ENCODE peak calls at places on chromosomes 7 and 10, in four cellular contexts. One of them, this sample, is unnamed.

GRCh38 chr7:28608766-28609165 is 196.4 kb downstream of the CREB5 start:
- DNase-seq in stimulated activated CD8-positive, alpha-beta memory T cell treated with anti-CD3 and anti-CD28 coated beads, Interleukin-7, amount 100 ng/mL, for 4 hours: no peak
- DNase-seq in NCI-H1092 treated with DMSO at 0.1 percent for 48 hours: no peak
- DNase-seq in lower leg skin: no peak
- DNase-seq in this sample: no peak

GRCh38 chr7:5177060-5177459 is 13.0 kb upstream of the WIPI2 start:
- DNase-seq in lower leg skin: no peak
- DNase-seq in NCI-H1092 treated with DMSO at 0.1 percent for 48 hours: peak
- DNase-seq in stimulated activated CD8-positive, alpha-beta memory T cell treated with anti-CD3 and anti-CD28 coated beads, Interleukin-7, amount 100 ng/mL, for 4 hours: no peak
- DNase-seq in this sample: no peak

GRCh38 chr10:127041561-127041960 is 136.3 kb downstream of the DOCK1 start:
- DNase-seq in stimulated activated CD8-positive, alpha-beta memory T cell treated with anti-CD3 and anti-CD28 coated beads, Interleukin-7, amount 100 ng/mL, for 4 hours: no peak
- DNase-seq in NCI-H1092 treated with DMSO at 0.1 percent for 48 hours: no peak
- DNase-seq in lower leg skin: peak
- DNase-seq in this sample: no peak

GRCh38 chr7:11319491-11320274 is 346.0 kb downstream of the PHF14 start:
- DNase-seq in NCI-H1092 treated with DMSO at 0.1 percent for 48 hours: no peak
- DNase-seq in lower leg skin: no peak
- DNase-seq in stimulated activated CD8-positive, alpha-beta memory T cell treated with anti-CD3 and anti-CD28 coated beads, Interleukin-7, amount 100 ng/mL, for 4 hours: no peak
- DNase-seq in this sample: no peak

GRCh38 chr10:121988361-121989324 is at the start of gene TACC2:
- DNase-seq in stimulated activated CD8-positive, alpha-beta memory T cell treated with anti-CD3 and anti-CD28 coated beads, Interleukin-7, amount 100 ng/mL, for 4 hours: no peak
- DNase-seq in lower leg skin: no peak
- DNase-seq in NCI-H1092 treated with DMSO at 0.1 percent for 48 hours: no peak
- DNase-seq in this sample: no peak

GRCh38 chr7:30348083-30348560 is 63.7 kb downstream of the ZNRF2 start:
- DNase-seq in stimulated activated CD8-positive, alpha-beta memory T cell treated with anti-CD3 and anti-CD28 coated beads, Interleukin-7, amount 100 ng/mL, for 4 hours: peak
- DNase-seq in lower leg skin: no peak
- DNase-seq in NCI-H1092 treated with DMSO at 0.1 percent for 48 hours: no peak
- DNase-seq in this sample: no peak

GRCh38 chr7:1531979-1532455 is 1.5 kb downstream of the MAFK start:
- DNase-seq in NCI-H1092 treated with DMSO at 0.1 percent for 48 hours: no peak
- DNase-seq in lower leg skin: peak
- DNase-seq in stimulated activated CD8-positive, alpha-beta memory T cell treated with anti-CD3 and anti-CD28 coated beads, Interleukin-7, amount 100 ng/mL, for 4 hours: no peak
- DNase-seq in this sample: no peak

GRCh38 chr10:16788125-16788524 is 29.1 kb downstream of the RSU1 start:
- DNase-seq in stimulated activated CD8-positive, alpha-beta memory T cell treated with anti-CD3 and anti-CD28 coated beads, Interleukin-7, amount 100 ng/mL, for 4 hours: no peak
- DNase-seq in NCI-H1092 treated with DMSO at 0.1 percent for 48 hours: no peak
- DNase-seq in lower leg skin: no peak
- DNase-seq in this sample: no peak

GRCh38 chr10:112689327-112689726 is 242.3 kb downstream of the VTI1A start:
- DNase-seq in NCI-H1092 treated with DMSO at 0.1 percent for 48 hours: no peak
- DNase-seq in stimulated activated CD8-positive, alpha-beta memory T cell treated with anti-CD3 and anti-CD28 coated beads, Interleukin-7, amount 100 ng/mL, for 4 hours: no peak
- DNase-seq in lower leg skin: no peak
- DNase-seq in this sample: no peak

GRCh38 chr10:128817636-128818035 is 649.4 kb upstream of the MGMT start:
- DNase-seq in NCI-H1092 treated with DMSO at 0.1 percent for 48 hours: no peak
- DNase-seq in stimulated activated CD8-positive, alpha-beta memory T cell treated with anti-CD3 and anti-CD28 coated beads, Interleukin-7, amount 100 ng/mL, for 4 hours: no peak
- DNase-seq in lower leg skin: no peak
- DNase-seq in this sample: no peak

GRCh38 chr10:32958992-32959703 is 1.1 kb upstream of the ITGB1 start:
- DNase-seq in lower leg skin: no peak
- DNase-seq in stimulated activated CD8-positive, alpha-beta memory T cell treated with anti-CD3 and anti-CD28 coated beads, Interleukin-7, amount 100 ng/mL, for 4 hours: no peak
- DNase-seq in NCI-H1092 treated with DMSO at 0.1 percent for 48 hours: peak
- DNase-seq in this sample: no peak

GRCh38 chr10:102504976-102505300 is 1.2 kb downstream of the SUFU start:
- DNase-seq in stimulated activated CD8-positive, alpha-beta memory T cell treated with anti-CD3 and anti-CD28 coated beads, Interleukin-7, amount 100 ng/mL, for 4 hours: no peak
- DNase-seq in lower leg skin: no peak
- DNase-seq in NCI-H1092 treated with DMSO at 0.1 percent for 48 hours: no peak
- DNase-seq in this sample: no peak

GRCh38 chr10:34378297-34378696 is 436.8 kb downstream of the PARD3 start:
- DNase-seq in stimulated activated CD8-positive, alpha-beta memory T cell treated with anti-CD3 and anti-CD28 coated beads, Interleukin-7, amount 100 ng/mL, for 4 hours: no peak
- DNase-seq in NCI-H1092 treated with DMSO at 0.1 percent for 48 hours: no peak
- DNase-seq in lower leg skin: no peak
- DNase-seq in this sample: no peak

GRCh38 chr7:90111-91063 is 102.0 kb upstream of the FAM20C start:
- DNase-seq in stimulated activated CD8-positive, alpha-beta memory T cell treated with anti-CD3 and anti-CD28 coated beads, Interleukin-7, amount 100 ng/mL, for 4 hours: no peak
- DNase-seq in lower leg skin: no peak
- DNase-seq in NCI-H1092 treated with DMSO at 0.1 percent for 48 hours: no peak
- DNase-seq in this sample: no peak

GRCh38 chr10:88113232-88113631 is 249.8 kb downstream of the PTEN start:
- DNase-seq in NCI-H1092 treated with DMSO at 0.1 percent for 48 hours: no peak
- DNase-seq in lower leg skin: no peak
- DNase-seq in stimulated activated CD8-positive, alpha-beta memory T cell treated with anti-CD3 and anti-CD28 coated beads, Interleukin-7, amount 100 ng/mL, for 4 hours: no peak
- DNase-seq in this sample: no peak

GRCh38 chr10:17025444-17026295 is 103.9 kb downstream of the CUBN start:
- DNase-seq in NCI-H1092 treated with DMSO at 0.1 percent for 48 hours: no peak
- DNase-seq in stimulated activated CD8-positive, alpha-beta memory T cell treated with anti-CD3 and anti-CD28 coated beads, Interleukin-7, amount 100 ng/mL, for 4 hours: peak
- DNase-seq in lower leg skin: no peak
- DNase-seq in this sample: no peak

GRCh38 chr7:117248810-117249209 is 74.0 kb downstream of the WNT2 start:
- DNase-seq in NCI-H1092 treated with DMSO at 0.1 percent for 48 hours: no peak
- DNase-seq in lower leg skin: no peak
- DNase-seq in stimulated activated CD8-positive, alpha-beta memory T cell treated with anti-CD3 and anti-CD28 coated beads, Interleukin-7, amount 100 ng/mL, for 4 hours: no peak
- DNase-seq in this sample: peak

GRCh38 chr7:128810997-128811396 is 19.2 kb upstream of the FLNC start:
- DNase-seq in lower leg skin: no peak
- DNase-seq in stimulated activated CD8-positive, alpha-beta memory T cell treated with anti-CD3 and anti-CD28 coated beads, Interleukin-7, amount 100 ng/mL, for 4 hours: no peak
- DNase-seq in NCI-H1092 treated with DMSO at 0.1 percent for 48 hours: no peak
- DNase-seq in this sample: no peak

GRCh38 chr7:49703876-49704275 is 69.6 kb upstream of the VWC2 start:
- DNase-seq in stimulated activated CD8-positive, alpha-beta memory T cell treated with anti-CD3 and anti-CD28 coated beads, Interleukin-7, amount 100 ng/mL, for 4 hours: no peak
- DNase-seq in NCI-H1092 treated with DMSO at 0.1 percent for 48 hours: no peak
- DNase-seq in lower leg skin: no peak
- DNase-seq in this sample: no peak

GRCh38 chr7:139741813-139742344 is 35.9 kb downstream of the HIPK2 start:
- DNase-seq in stimulated activated CD8-positive, alpha-beta memory T cell treated with anti-CD3 and anti-CD28 coated beads, Interleukin-7, amount 100 ng/mL, for 4 hours: no peak
- DNase-seq in NCI-H1092 treated with DMSO at 0.1 percent for 48 hours: no peak
- DNase-seq in lower leg skin: no peak
- DNase-seq in this sample: no peak

GRCh38 chr10:103872137-103872933 is 17.0 kb upstream of the SH3PXD2A start:
- DNase-seq in stimulated activated CD8-positive, alpha-beta memory T cell treated with anti-CD3 and anti-CD28 coated beads, Interleukin-7, amount 100 ng/mL, for 4 hours: no peak
- DNase-seq in lower leg skin: peak
- DNase-seq in NCI-H1092 treated with DMSO at 0.1 percent for 48 hours: no peak
- DNase-seq in this sample: no peak

GRCh38 chr10:125148576-125148975 is 11.8 kb downstream of the CTBP2 start:
- DNase-seq in lower leg skin: no peak
- DNase-seq in NCI-H1092 treated with DMSO at 0.1 percent for 48 hours: no peak
- DNase-seq in stimulated activated CD8-positive, alpha-beta memory T cell treated with anti-CD3 and anti-CD28 coated beads, Interleukin-7, amount 100 ng/mL, for 4 hours: no peak
- DNase-seq in this sample: no peak

GRCh38 chr7:69439636-69440325 is 158.5 kb upstream of the AUTS2 start:
- DNase-seq in stimulated activated CD8-positive, alpha-beta memory T cell treated with anti-CD3 and anti-CD28 coated beads, Interleukin-7, amount 100 ng/mL, for 4 hours: no peak
- DNase-seq in lower leg skin: no peak
- DNase-seq in NCI-H1092 treated with DMSO at 0.1 percent for 48 hours: no peak
- DNase-seq in this sample: no peak

GRCh38 chr10:60335708-60336107 is 54.0 kb downstream of the ANK3 start:
- DNase-seq in lower leg skin: no peak
- DNase-seq in stimulated activated CD8-positive, alpha-beta memory T cell treated with anti-CD3 and anti-CD28 coated beads, Interleukin-7, amount 100 ng/mL, for 4 hours: no peak
- DNase-seq in NCI-H1092 treated with DMSO at 0.1 percent for 48 hours: peak
- DNase-seq in this sample: peak

GRCh38 chr7:99652671-99653070 is 27.1 kb downstream of the CYP3A5 start:
- DNase-seq in NCI-H1092 treated with DMSO at 0.1 percent for 48 hours: no peak
- DNase-seq in stimulated activated CD8-positive, alpha-beta memory T cell treated with anti-CD3 and anti-CD28 coated beads, Interleukin-7, amount 100 ng/mL, for 4 hours: no peak
- DNase-seq in lower leg skin: no peak
- DNase-seq in this sample: no peak

GRCh38 chr7:78015574-78016260 is 217.1 kb downstream of the PHTF2 start:
- DNase-seq in stimulated activated CD8-positive, alpha-beta memory T cell treated with anti-CD3 and anti-CD28 coated beads, Interleukin-7, amount 100 ng/mL, for 4 hours: no peak
- DNase-seq in lower leg skin: no peak
- DNase-seq in NCI-H1092 treated with DMSO at 0.1 percent for 48 hours: no peak
- DNase-seq in this sample: no peak

GRCh38 chr7:40015790-40016296 is 65.8 kb downstream of the CDK13 start:
- DNase-seq in stimulated activated CD8-positive, alpha-beta memory T cell treated with anti-CD3 and anti-CD28 coated beads, Interleukin-7, amount 100 ng/mL, for 4 hours: no peak
- DNase-seq in lower leg skin: no peak
- DNase-seq in NCI-H1092 treated with DMSO at 0.1 percent for 48 hours: peak
- DNase-seq in this sample: peak

GRCh38 chr10:88647216-88647615 is 17.0 kb upstream of the LIPF start:
- DNase-seq in lower leg skin: no peak
- DNase-seq in stimulated activated CD8-positive, alpha-beta memory T cell treated with anti-CD3 and anti-CD28 coated beads, Interleukin-7, amount 100 ng/mL, for 4 hours: no peak
- DNase-seq in NCI-H1092 treated with DMSO at 0.1 percent for 48 hours: no peak
- DNase-seq in this sample: no peak